ENCODE peak calls at places on chromosome 13, in six cellular contexts. Y is neural progenitor cell, U is HFFc6, W is suprapubic skin, A is ascending aorta, H is fibroblast of mammary gland. D is an unnamed sample.

GRCh38 chr13:73849292-73849691 is 284.9 kb downstream of the KLF12 start:
- DNase-seq in Y (peak; percentile 64), U (peak; percentile 55), W (no peak), A (no peak), H (peak; percentile 58), D (no peak)

GRCh38 chr13:112575680-112576079 is 12.3 kb downstream of the TUBGCP3 start:
- DNase-seq in Y (no peak), U (peak; percentile 45), W (no peak), A (no peak), H (peak; percentile 40), D (no peak)

GRCh38 chr13:57624565-57625435 is 6.7 kb upstream of the PCDH17 start:
- DNase-seq in Y (peak; percentile 86), U (peak; percentile 40), W (no peak), A (peak; percentile 61), H (peak; percentile 62), D (no peak)

GRCh38 chr13:51148952-51149573 is 38.0 kb upstream of the C13orf42 start:
- DNase-seq in Y (peak; percentile 82), U (peak; percentile 53), W (no peak), A (no peak), H (peak; percentile 60), D (no peak)

GRCh38 chr13:43937839-43938238 is 58.1 kb downstream of the LACC1 start:
- DNase-seq in Y (no peak), U (no peak), W (no peak), A (no peak), H (no peak), D (no peak)

GRCh38 chr13:39036212-39036611 is 1.7 kb downstream of the PROSER1 start:
- DNase-seq in Y (no peak), U (no peak), W (no peak), A (no peak), H (no peak), D (no peak)

GRCh38 chr13:100356889-100357288 is 231.7 kb downstream of the GGACT start:
- DNase-seq in Y (no peak), U (no peak), W (no peak), A (no peak), H (no peak), D (no peak)

GRCh38 chr13:37158481-37158880 is 53.0 kb upstream of the CSNK1A1L start:
- DNase-seq in Y (no peak), U (no peak), W (no peak), A (no peak), H (no peak), D (no peak)

GRCh38 chr13:50438351-50438750 is 405.1 kb downstream of the DLEU7 start:
- DNase-seq in Y (no peak), U (no peak), W (no peak), A (no peak), H (no peak), D (no peak)

GRCh38 chr13:51883226-51883600 is 21.4 kb downstream of the CCDC70 start:
- DNase-seq in Y (no peak), U (no peak), W (no peak), A (peak; percentile 30), H (no peak), D (no peak)

GRCh38 chr13:72290962-72291681 is 424.1 kb upstream of the DACH1 start:
- DNase-seq in Y (no peak), U (peak; percentile 76), W (no peak), A (no peak), H (peak; percentile 12), D (no peak)

GRCh38 chr13:103004790-103005307 is 61.4 kb downstream of the SLC10A2 start:
- DNase-seq in Y (no peak), U (no peak), W (no peak), A (no peak), H (no peak), D (no peak)

GRCh38 chr13:35741657-35742056 is 265.2 kb upstream of the MAB21L1 start:
- DNase-seq in Y (no peak), U (no peak), W (no peak), A (no peak), H (no peak), D (no peak)

GRCh38 chr13:23980160-23980551 is 82.9 kb upstream of the C1QTNF9B start:
- DNase-seq in Y (peak; percentile 95), U (peak; percentile 82), W (peak; percentile 91), A (peak; percentile 89), H (peak; percentile 75), D (peak; percentile 74)

GRCh38 chr13:53466576-53466975 is 438.0 kb downstream of the OLFM4 start:
- DNase-seq in Y (no peak), U (no peak), W (no peak), A (no peak), H (no peak), D (no peak)

GRCh38 chr13:33180009-33180804 is 105.3 kb downstream of the STARD13 start:
- DNase-seq in Y (no peak), U (no peak), W (no peak), A (no peak), H (no peak), D (no peak)

GRCh38 chr13:86591862-86592261 is 792.6 kb upstream of the SLITRK6 start:
- DNase-seq in Y (no peak), U (no peak), W (no peak), A (no peak), H (peak; percentile 42), D (no peak)

GRCh38 chr13:100363351-100363750 is 225.2 kb downstream of the GGACT start:
- DNase-seq in Y (no peak), U (peak; percentile 19), W (no peak), A (no peak), H (peak; percentile 49), D (no peak)

GRCh38 chr13:73090116-73090811 is 31.5 kb downstream of the KLF5 start:
- DNase-seq in Y (no peak), U (peak; percentile 70), W (no peak), A (no peak), H (peak; percentile 80), D (no peak)

GRCh38 chr13:33710924-33711323 is 107.0 kb upstream of the RFC3 start:
- DNase-seq in Y (peak; percentile 4), U (no peak), W (no peak), A (no peak), H (no peak), D (no peak)

GRCh38 chr13:84126671-84127171 is 244.4 kb upstream of the SLITRK1 start:
- DNase-seq in Y (no peak), U (no peak), W (no peak), A (no peak), H (no peak), D (no peak)

GRCh38 chr13:41668130-41668757 is 210.9 kb downstream of the RGCC start:
- DNase-seq in Y (peak; percentile 86), U (peak; percentile 85), W (no peak), A (peak; percentile 80), H (peak; percentile 94), D (no peak)

GRCh38 chr13:97001641-97002040 is 7.4 kb upstream of the OXGR1 start:
- DNase-seq in Y (no peak), U (no peak), W (no peak), A (no peak), H (no peak), D (no peak)

GRCh38 chr13:27117158-27117557 is 54.5 kb downstream of the USP12 start:
- DNase-seq in Y (no peak), U (peak; percentile 5), W (no peak), A (no peak), H (no peak), D (no peak)

GRCh38 chr13:38045278-38046048 is 175.9 kb upstream of the TRPC4 start:
- DNase-seq in Y (peak; percentile 52), U (peak; percentile 30), W (no peak), A (no peak), H (peak; percentile 44), D (no peak)

GRCh38 chr13:112069727-112070300 is 2.9 kb downstream of the SOX1 start:
- DNase-seq in Y (peak; percentile 57), U (no peak), W (peak; percentile 41), A (no peak), H (no peak), D (no peak)

GRCh38 chr13:25300861-25301346 is 521 bp upstream of the NUP58 start:
- DNase-seq in Y (peak; percentile 5), U (no peak), W (peak; percentile 77), A (peak; percentile 62), H (peak; percentile 34), D (no peak)

GRCh38 chr13:77860621-77861020 is 58.0 kb downstream of the EDNRB start:
- DNase-seq in Y (no peak), U (no peak), W (no peak), A (no peak), H (peak; percentile 92), D (no peak)

GRCh38 chr13:76865109-76865508 is 21.1 kb downstream of the KCTD12 start:
- DNase-seq in Y (no peak), U (no peak), W (no peak), A (no peak), H (no peak), D (no peak)

GRCh38 chr13:44125943-44126469 is 246.3 kb downstream of the LACC1 start:
- DNase-seq in Y (no peak), U (peak; percentile 59), W (no peak), A (no peak), H (peak; percentile 76), D (no peak)

GRCh38 chr13:99955747-99956472 is 15.7 kb downstream of the ZIC5 start:
- DNase-seq in Y (peak; percentile 67), U (peak; percentile 7), W (peak; percentile 71), A (no peak), H (peak; percentile 43), D (no peak)

GRCh38 chr13:98643479-98643878 is 66.6 kb upstream of the STK24 start:
- DNase-seq in Y (no peak), U (no peak), W (no peak), A (no peak), H (no peak), D (no peak)

GRCh38 chr13:109394311-109394988 is 391.9 kb downstream of the IRS2 start:
- DNase-seq in Y (no peak), U (no peak), W (no peak), A (no peak), H (peak; percentile 37), D (no peak)

GRCh38 chr13:59750860-59751259 is 412.9 kb downstream of the DIAPH3 start:
- DNase-seq in Y (peak; percentile 90), U (peak; percentile 65), W (no peak), A (no peak), H (peak; percentile 37), D (peak; percentile 50)

GRCh38 chr13:97222934-97223710 is 989 bp downstream of the MBNL2 start:
- DNase-seq in Y (peak; percentile 45), U (no peak), W (no peak), A (no peak), H (no peak), D (no peak)

GRCh38 chr13:113758651-113759524 is at the start of gene TMEM255B:
- DNase-seq in Y (peak; percentile 91), U (peak; percentile 35), W (peak; percentile 92), A (peak; percentile 92), H (peak; percentile 49), D (peak; percentile 83)
- TF ChIP-seq CTCF in Y (peak; percentile 51), U (peak; percentile 72), W (no peak), A (peak; percentile 20), H (no peak), D (no peak)

GRCh38 chr13:75486146-75486545 is 4.2 kb upstream of the TBC1D4 start:
- DNase-seq in Y (peak; percentile 3), U (no peak), W (no peak), A (no peak), H (no peak), D (no peak)
- TF ChIP-seq CTCF in Y (no peak), U (peak; percentile 29), W (no peak), A (no peak), H (no peak), D (no peak)

GRCh38 chr13:68810660-68811059 is 1297.0 kb upstream of the ATXN8OS start:
- DNase-seq in Y (peak; percentile 57), U (no peak), W (no peak), A (no peak), H (no peak), D (no peak)
- TF ChIP-seq CTCF in Y (peak; percentile 61), U (no peak), W (no peak), A (no peak), H (no peak), D (no peak)

GRCh38 chr13:30808600-30808999 is 73.3 kb downstream of the ALOX5AP start:
- DNase-seq in Y (no peak), U (no peak), W (no peak), A (no peak), H (peak; percentile 43), D (no peak)
- TF ChIP-seq CTCF in Y (no peak), U (peak; percentile 50), W (no peak), A (no peak), H (peak; percentile 3), D (no peak)